ENCODE peak calls at places on chromosomes 3 and 15, in four cellular contexts. R, C, O and V are unnamed samples.

GRCh38 chr15:48191574-48192225 is at the start of gene CTXN2:
- DNase-seq in R (no peak), C (no peak), O (no peak), V (no peak)

GRCh38 chr15:98561169-98561941 is 87.0 kb upstream of the IGF1R start:
- DNase-seq in R (no peak), C (no peak), O (no peak), V (no peak)

GRCh38 chr3:15926866-15927265 is 129.1 kb upstream of the ANKRD28 start:
- DNase-seq in R (no peak), C (no peak), O (no peak), V (no peak)

GRCh38 chr15:43168192-43169107 is 16.8 kb upstream of the CCNDBP1 start:
- DNase-seq in R (no peak), C (no peak), O (no peak), V (no peak)

GRCh38 chr15:43067717-43068461 is 37.9 kb downstream of the UBR1 start:
- DNase-seq in R (no peak), C (no peak), O (peak; percentile 18), V (peak; percentile 8)

GRCh38 chr15:62608369-62608768 is 434.2 kb upstream of the TPM1 start:
- DNase-seq in R (no peak), C (no peak), O (no peak), V (no peak)

GRCh38 chr15:73979636-73980035 is 12.5 kb downstream of the STOML1 start:
- DNase-seq in R (no peak), C (no peak), O (no peak), V (no peak)

GRCh38 chr3:24450142-24450932 is 44.3 kb downstream of the THRB start:
- DNase-seq in R (no peak), C (no peak), O (peak; percentile 82), V (no peak)

GRCh38 chr3:180306691-180307090 is 270.0 kb upstream of the PEX5L start:
- DNase-seq in R (no peak), C (no peak), O (no peak), V (no peak)

GRCh38 chr15:63945838-63946298 is 100.4 kb downstream of the DAPK2 start:
- DNase-seq in R (no peak), C (no peak), O (peak; percentile 57), V (no peak)

GRCh38 chr15:58477228-58477627 is 45.4 kb downstream of the LIPC start:
- DNase-seq in R (no peak), C (no peak), O (no peak), V (no peak)

GRCh38 chr15:56725386-56725785 is 7.9 kb downstream of the ZNF280D start:
- DNase-seq in R (no peak), C (no peak), O (no peak), V (no peak)

GRCh38 chr3:10845240-10845761 is 29.3 kb downstream of the SLC6A11 start:
- DNase-seq in R (no peak), C (no peak), O (no peak), V (no peak)

GRCh38 chr3:10437272-10437994 is 68.0 kb downstream of the ATP2B2 start:
- DNase-seq in R (peak; percentile 48), C (no peak), O (no peak), V (no peak)

GRCh38 chr3:64214697-64215018 is 10.6 kb downstream of the PRICKLE2 start:
- DNase-seq in R (no peak), C (no peak), O (no peak), V (no peak)

GRCh38 chr3:141129049-141130038 is 78.2 kb downstream of the SPSB4 start:
- DNase-seq in R (no peak), C (no peak), O (no peak), V (no peak)

GRCh38 chr15:96160269-96160668 is 170.2 kb upstream of the NR2F2 start:
- DNase-seq in R (no peak), C (no peak), O (no peak), V (no peak)

GRCh38 chr3:198079771-198080520 is 119.9 kb downstream of the LMLN start:
- DNase-seq in R (no peak), C (peak; percentile 9), O (no peak), V (no peak)

GRCh38 chr3:47817609-47818008 is 14.7 kb downstream of the DHX30 start:
- DNase-seq in R (no peak), C (no peak), O (no peak), V (no peak)

GRCh38 chr3:56291244-56291680 is 177.0 kb downstream of the ERC2 start:
- DNase-seq in R (no peak), C (no peak), O (no peak), V (no peak)

GRCh38 chr15:60941448-60941847 is 287.7 kb downstream of the RORA start:
- DNase-seq in R (no peak), C (no peak), O (no peak), V (no peak)

GRCh38 chr15:57460208-57460816 is 84.0 kb downstream of the CGNL1 start:
- DNase-seq in R (no peak), C (no peak), O (no peak), V (no peak)

GRCh38 chr3:94115482-94115881 is 52.6 kb downstream of the NSUN3 start:
- DNase-seq in R (no peak), C (no peak), O (no peak), V (no peak)

GRCh38 chr3:4588410-4588809 is 95.3 kb downstream of the ITPR1 start:
- DNase-seq in R (no peak), C (no peak), O (no peak), V (no peak)

GRCh38 chr15:48856947-48857346 is 21.0 kb upstream of the EID1 start:
- DNase-seq in R (no peak), C (no peak), O (no peak), V (peak; percentile 70)

GRCh38 chr3:187208159-187208558 is 10.9 kb downstream of the RTP1 start:
- DNase-seq in R (no peak), C (no peak), O (no peak), V (no peak)

GRCh38 chr3:52313774-52314188 is 2.3 kb upstream of the DNAH1 start:
- DNase-seq in R (peak; percentile 61), C (no peak), O (no peak), V (no peak)

GRCh38 chr3:12484198-12484982 is at the start of gene TSEN2:
- DNase-seq in R (peak; percentile 88), C (peak; percentile 89), O (peak; percentile 87), V (peak; percentile 94)

GRCh38 chr15:99733268-99734039 is at the start of gene LYSMD4:
- DNase-seq in R (peak; percentile 58), C (peak; percentile 85), O (peak; percentile 89), V (peak; percentile 94)

GRCh38 chr15:45225506-45226273 is 26.3 kb upstream of the SLC28A2 start:
- DNase-seq in R (no peak), C (no peak), O (peak; percentile 16), V (no peak)

GRCh38 chr3:30343067-30343831 is 263.2 kb upstream of the TGFBR2 start:
- DNase-seq in R (no peak), C (no peak), O (no peak), V (no peak)
- H3K4me1 ChIP-seq in R (no peaks in the 10 kb centered on the region), C (no peaks in the 10 kb centered on the region), O (peaks cover 71% of the 10 kb centered on the region), V (no peaks in the 10 kb centered on the region)

GRCh38 chr15:53869806-53870073 is 108.5 kb upstream of the UNC13C start:
- DNase-seq in R (no peak), C (no peak), O (peak; percentile 61), V (no peak)
- TF ChIP-seq SUZ12 in R (no peak), C (no peak), O (no peak), V (no peak)

GRCh38 chr3:125054436-125055164 is 1.2 kb downstream of the HEG1 start:
- DNase-seq in R (peak; percentile 62), C (no peak), O (peak; percentile 85), V (no peak)

GRCh38 chr3:125058529-125058928 is 2.7 kb upstream of the HEG1 start:
- DNase-seq in R (no peak), C (no peak), O (no peak), V (no peak)

GRCh38 chr3:125055165-125055912 is 458 bp downstream of the HEG1 start:
- DNase-seq in R (no peak), C (no peak), O (no peak), V (no peak)

GRCh38 chr3:125057186-125057850 is 1.5 kb upstream of the HEG1 start:
- DNase-seq in R (no peak), C (no peak), O (no peak), V (no peak)

GRCh38 chr3:125055913-125056705 is at the start of gene HEG1:
- DNase-seq in R (no peak), C (no peak), O (peak; percentile 55), V (no peak)
- H3K4me1 ChIP-seq in R (peaks cover 20% of the 10 kb centered on the region), C (peaks cover 32% of the 10 kb centered on the region), O (peaks cover 69% of the 10 kb centered on the region), V (peaks cover 11% of the 10 kb centered on the region)

DNA sequence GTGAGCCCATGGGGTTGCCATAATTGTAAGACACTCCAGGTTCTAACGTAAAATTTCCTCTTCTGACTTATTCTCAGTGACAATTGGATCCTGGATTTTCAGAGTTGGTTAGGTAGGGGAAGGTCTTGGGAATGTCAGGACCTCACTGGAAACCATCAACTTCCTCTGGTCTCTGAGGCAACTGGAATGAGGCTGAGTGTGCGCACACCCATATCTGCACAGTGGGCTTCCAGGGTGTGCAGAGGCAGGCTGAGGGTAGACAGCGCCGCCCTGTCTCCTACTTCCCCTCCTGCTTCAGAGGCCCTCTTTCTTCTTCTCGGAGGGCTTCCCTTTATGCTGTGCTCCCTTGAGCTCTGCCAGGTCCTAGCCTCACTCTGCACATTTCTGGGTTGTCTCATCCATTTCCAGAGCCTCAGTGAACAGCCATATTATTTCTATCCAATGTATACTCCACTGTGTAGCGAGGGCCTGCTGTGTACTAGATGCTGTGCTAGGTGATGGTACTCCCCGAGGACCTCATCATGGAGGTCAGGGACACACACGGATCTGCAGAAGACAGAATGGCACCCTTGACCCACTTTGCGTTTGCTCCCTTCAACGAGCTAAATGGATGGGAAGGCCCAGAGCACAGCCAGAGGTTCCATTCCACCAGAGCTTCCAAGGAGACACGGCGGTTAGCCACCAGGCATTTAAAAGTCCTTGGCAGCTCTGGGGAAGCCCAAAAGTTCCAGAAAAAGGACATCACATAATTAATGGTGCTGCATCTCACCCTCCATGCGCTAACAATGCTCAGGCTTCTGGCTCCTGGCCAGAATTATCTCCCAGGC is 18.3 kb downstream of the ACAA1 start:
- DNase-seq in R (no peak), C (no peak), O (no peak), V (no peak)
- TF ChIP-seq SUZ12 in R (no peak), C (no peak), O (no peak), V (no peak)

GRCh38 chr3:126208618-126209256 is 28.4 kb upstream of the ALDH1L1 start:
- DNase-seq in R (no peak), C (no peak), O (peak; percentile 52), V (no peak)
- H3K4me1 ChIP-seq in R (no peaks in the 10 kb centered on the region), C (peaks cover 8% of the 10 kb centered on the region), O (peaks cover 51% of the 10 kb centered on the region), V (peaks cover 8% of the 10 kb centered on the region)